ENCODE peak calls at places on chromosomes 5 and 9, in four cellular contexts. One of them, this sample, is unnamed.

GRCh38 chr9:135604437-135605237 is 34.7 kb downstream of the GLT6D1 start:
- DNase-seq in brain microvascular endothelial cell: no peak
- DNase-seq in Panc1: no peak
- DNase-seq in lung: no peak
- DNase-seq in this sample: no peak

GRCh38 chr5:179257190-179257741 is 88.0 kb downstream of the ADAMTS2 start:
- DNase-seq in brain microvascular endothelial cell: no peak
- DNase-seq in Panc1: no peak
- DNase-seq in lung: no peak
- DNase-seq in this sample: no peak

GRCh38 chr5:65172486-65173129 is 309.1 kb downstream of the ADAMTS6 start:
- DNase-seq in brain microvascular endothelial cell: peak; percentile 94
- DNase-seq in Panc1: no peak
- DNase-seq in lung: no peak
- DNase-seq in this sample: no peak

GRCh38 chr9:23321049-23321448 is 505.0 kb downstream of the ELAVL2 start:
- DNase-seq in brain microvascular endothelial cell: no peak
- DNase-seq in Panc1: no peak
- DNase-seq in lung: no peak
- DNase-seq in this sample: no peak

GRCh38 chr5:99130081-99130480 is 201.3 kb upstream of the CHD1 start:
- DNase-seq in brain microvascular endothelial cell: no peak
- DNase-seq in Panc1: no peak
- DNase-seq in lung: no peak
- DNase-seq in this sample: no peak

GRCh38 chr5:9851458-9851857 is 221.3 kb upstream of the TAS2R1 start:
- DNase-seq in brain microvascular endothelial cell: peak; percentile 94
- DNase-seq in Panc1: no peak
- DNase-seq in lung: no peak
- DNase-seq in this sample: no peak

GRCh38 chr9:89154651-89155336 is 23.8 kb downstream of the SHC3 start:
- DNase-seq in brain microvascular endothelial cell: peak; percentile 90
- DNase-seq in Panc1: no peak
- DNase-seq in lung: no peak
- DNase-seq in this sample: no peak

GRCh38 chr5:77449981-77450380 is 42.1 kb downstream of the WDR41 start:
- DNase-seq in brain microvascular endothelial cell: no peak
- DNase-seq in Panc1: no peak
- DNase-seq in lung: no peak
- DNase-seq in this sample: no peak

GRCh38 chr5:35861718-35862117 is 5.0 kb downstream of the IL7R start:
- DNase-seq in brain microvascular endothelial cell: peak; percentile 11
- DNase-seq in Panc1: no peak
- DNase-seq in lung: no peak
- DNase-seq in this sample: no peak

GRCh38 chr9:4713849-4714248 is 27.2 kb downstream of the AK3 start:
- DNase-seq in brain microvascular endothelial cell: no peak
- DNase-seq in Panc1: no peak
- DNase-seq in lung: no peak
- DNase-seq in this sample: no peak

GRCh38 chr9:70285246-70285645 is 26.5 kb downstream of the SMC5 start:
- DNase-seq in brain microvascular endothelial cell: no peak
- DNase-seq in Panc1: no peak
- DNase-seq in lung: no peak
- DNase-seq in this sample: no peak

GRCh38 chr9:22813520-22813919 is 366.9 kb downstream of the DMRTA1 start:
- DNase-seq in brain microvascular endothelial cell: no peak
- DNase-seq in Panc1: no peak
- DNase-seq in lung: no peak
- DNase-seq in this sample: peak; percentile 13

GRCh38 chr9:96599298-96599697 is 20.3 kb downstream of the CDC14B start:
- DNase-seq in brain microvascular endothelial cell: no peak
- DNase-seq in Panc1: no peak
- DNase-seq in lung: no peak
- DNase-seq in this sample: no peak

GRCh38 chr9:134618163-134618822 is 23.3 kb upstream of the COL5A1 start:
- DNase-seq in brain microvascular endothelial cell: no peak
- DNase-seq in Panc1: no peak
- DNase-seq in lung: no peak
- DNase-seq in this sample: no peak

GRCh38 chr9:96327694-96328352 is 25.8 kb upstream of the HSD17B3 start:
- DNase-seq in brain microvascular endothelial cell: peak; percentile 70
- DNase-seq in Panc1: no peak
- DNase-seq in lung: no peak
- DNase-seq in this sample: no peak

GRCh38 chr5:93570294-93571110 is 10.5 kb downstream of the NR2F1-AS1 start:
- DNase-seq in brain microvascular endothelial cell: no peak
- DNase-seq in Panc1: no peak
- DNase-seq in lung: no peak
- DNase-seq in this sample: no peak

GRCh38 chr5:94361832-94362754 is 256.3 kb downstream of the KIAA0825 start:
- DNase-seq in brain microvascular endothelial cell: no peak
- DNase-seq in Panc1: no peak
- DNase-seq in lung: no peak
- DNase-seq in this sample: no peak

GRCh38 chr5:67346611-67347010 is 150.0 kb upstream of the CD180 start:
- DNase-seq in brain microvascular endothelial cell: no peak
- DNase-seq in Panc1: no peak
- DNase-seq in lung: no peak
- DNase-seq in this sample: no peak

GRCh38 chr5:101590384-101590783 is 687.3 kb upstream of the ST8SIA4 start:
- DNase-seq in brain microvascular endothelial cell: no peak
- DNase-seq in Panc1: no peak
- DNase-seq in lung: no peak
- DNase-seq in this sample: no peak

GRCh38 chr9:126916909-126917308 is 2.3 kb downstream of the RALGPS1 start:
- DNase-seq in brain microvascular endothelial cell: no peak
- DNase-seq in Panc1: no peak
- DNase-seq in lung: no peak
- DNase-seq in this sample: no peak

GRCh38 chr9:127199001-127199791 is 65.4 kb upstream of the GARNL3 start:
- DNase-seq in brain microvascular endothelial cell: peak; percentile 71
- DNase-seq in Panc1: peak; percentile 58
- DNase-seq in lung: peak; percentile 80
- DNase-seq in this sample: no peak

GRCh38 chr5:15575566-15576195 is 75.7 kb downstream of the FBXL7 start:
- DNase-seq in brain microvascular endothelial cell: no peak
- DNase-seq in Panc1: no peak
- DNase-seq in lung: no peak
- DNase-seq in this sample: no peak

GRCh38 chr9:106731910-106732309 is 131.1 kb upstream of the ZNF462 start:
- DNase-seq in brain microvascular endothelial cell: no peak
- DNase-seq in Panc1: no peak
- DNase-seq in lung: no peak
- DNase-seq in this sample: no peak

GRCh38 chr5:174520420-174521396 is 203.7 kb upstream of the MSX2 start:
- DNase-seq in brain microvascular endothelial cell: no peak
- DNase-seq in Panc1: no peak
- DNase-seq in lung: no peak
- DNase-seq in this sample: peak; percentile 78

GRCh38 chr5:171312129-171312819 is 3.2 kb downstream of the TLX3 start:
- DNase-seq in brain microvascular endothelial cell: no peak
- DNase-seq in Panc1: no peak
- DNase-seq in lung: no peak
- DNase-seq in this sample: no peak

GRCh38 chr5:90483206-90483605 is 8.5 kb downstream of the POLR3G start:
- DNase-seq in brain microvascular endothelial cell: peak; percentile 44
- DNase-seq in Panc1: no peak
- DNase-seq in lung: no peak
- DNase-seq in this sample: no peak

GRCh38 chr9:77177894-77178794 is 810 bp downstream of the VPS13A start:
- DNase-seq in brain microvascular endothelial cell: peak; percentile 20
- DNase-seq in Panc1: no peak
- DNase-seq in lung: peak; percentile 50
- DNase-seq in this sample: no peak

GRCh38 chr5:32153723-32154122 is 20.4 kb downstream of the GOLPH3 start:
- DNase-seq in brain microvascular endothelial cell: no peak
- DNase-seq in Panc1: no peak
- DNase-seq in lung: no peak
- DNase-seq in this sample: no peak

GRCh38 chr5:168947212-168947868 is 353.6 kb downstream of the SLIT3 start:
- DNase-seq in brain microvascular endothelial cell: peak; percentile 25
- DNase-seq in Panc1: peak; percentile 20
- DNase-seq in lung: no peak
- DNase-seq in this sample: no peak

GRCh38 chr5:81544351-81545001 is 150.5 kb upstream of the ACOT12 start:
- DNase-seq in brain microvascular endothelial cell: no peak
- DNase-seq in Panc1: no peak
- DNase-seq in lung: no peak
- DNase-seq in this sample: no peak

GRCh38 chr5:89444073-89444472 is 561.1 kb upstream of the MEF2C start:
- DNase-seq in brain microvascular endothelial cell: no peak
- DNase-seq in Panc1: no peak
- DNase-seq in lung: no peak
- DNase-seq in this sample: no peak

GRCh38 chr5:54480296-54480695 is 24.8 kb downstream of the HSPB3 start:
- DNase-seq in brain microvascular endothelial cell: no peak
- DNase-seq in Panc1: no peak
- DNase-seq in lung: no peak
- DNase-seq in this sample: peak; percentile 96

GRCh38 chr5:38796000-38796738 is 49.6 kb upstream of the OSMR start:
- DNase-seq in brain microvascular endothelial cell: no peak
- DNase-seq in Panc1: no peak
- DNase-seq in lung: no peak
- DNase-seq in this sample: no peak

GRCh38 chr9:79565245-79565644 is 6.5 kb upstream of the TLE4 start:
- DNase-seq in brain microvascular endothelial cell: no peak
- DNase-seq in Panc1: no peak
- DNase-seq in lung: no peak
- DNase-seq in this sample: no peak

GRCh38 chr5:73499187-73499586 is 945 bp downstream of the BTF3 start:
- DNase-seq in brain microvascular endothelial cell: no peak
- DNase-seq in Panc1: no peak
- DNase-seq in lung: no peak
- DNase-seq in this sample: no peak

GRCh38 chr5:55691265-55692105 is 20.6 kb downstream of the SLC38A9 start:
- DNase-seq in brain microvascular endothelial cell: no peak
- DNase-seq in Panc1: peak; percentile 60
- DNase-seq in lung: no peak
- DNase-seq in this sample: no peak

GRCh38 chr9:77132991-77133390 is 44.3 kb upstream of the VPS13A start:
- DNase-seq in brain microvascular endothelial cell: no peak
- DNase-seq in Panc1: no peak
- DNase-seq in lung: no peak
- DNase-seq in this sample: no peak

DNA sequence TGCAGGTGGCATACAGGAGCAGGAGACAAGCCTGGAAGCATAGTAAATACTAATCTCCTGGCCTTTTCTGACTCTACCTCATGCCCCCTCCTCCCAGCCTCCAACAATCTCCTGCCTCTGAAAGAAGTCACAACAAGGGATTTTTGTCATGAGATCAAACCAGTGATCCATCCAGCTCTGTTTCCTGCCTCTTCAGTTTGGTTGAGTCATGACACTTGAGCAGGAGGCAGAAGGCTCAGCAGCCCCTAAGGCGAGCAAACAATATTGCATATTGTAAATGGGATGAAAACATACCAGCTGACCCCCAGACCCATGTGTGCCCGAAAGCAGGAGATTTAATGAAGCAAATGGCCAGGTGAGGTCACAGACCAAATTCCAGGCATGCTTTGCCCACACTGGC is 272.8 kb downstream of the GAS1 start:
- DNase-seq in brain microvascular endothelial cell: no peak
- DNase-seq in Panc1: no peak
- DNase-seq in lung: no peak
- DNase-seq in this sample: no peak
- TF ChIP-seq CTCF in brain microvascular endothelial cell: no peak
- TF ChIP-seq CTCF in Panc1: no peak
- TF ChIP-seq CTCF in lung: no peak
- TF ChIP-seq CTCF in this sample: no peak

GRCh38 chr5:87122171-87122977 is 145.3 kb upstream of the RASA1 start:
- DNase-seq in brain microvascular endothelial cell: no peak
- DNase-seq in Panc1: no peak
- DNase-seq in lung: no peak
- DNase-seq in this sample: no peak
- H3K4me3 ChIP-seq in brain microvascular endothelial cell: no peak overlapping the region
- H3K4me3 ChIP-seq in Panc1: no peak overlapping the region
- H3K4me3 ChIP-seq in lung: no peak overlapping the region
- H3K4me3 ChIP-seq in this sample: no peak overlapping the region

GRCh38 chr5:57889558-57889957 is 406.9 kb upstream of the ACTBL2 start:
- DNase-seq in brain microvascular endothelial cell: peak; percentile 44
- DNase-seq in Panc1: peak; percentile 35
- DNase-seq in lung: no peak
- DNase-seq in this sample: peak; percentile 91
- TF ChIP-seq CTCF in brain microvascular endothelial cell: peak; percentile 59
- TF ChIP-seq CTCF in Panc1: peak; percentile 80
- TF ChIP-seq CTCF in lung: no peak
- TF ChIP-seq CTCF in this sample: peak; percentile 51

GRCh38 chr9:124017064-124017928 is 5.7 kb downstream of the LHX2 start:
- DNase-seq in brain microvascular endothelial cell: no peak
- DNase-seq in Panc1: no peak
- DNase-seq in lung: no peak
- DNase-seq in this sample: no peak
- H3K4me3 ChIP-seq in brain microvascular endothelial cell: no peak overlapping the region
- H3K4me3 ChIP-seq in Panc1: no peak overlapping the region
- H3K4me3 ChIP-seq in lung: no peak overlapping the region
- H3K4me3 ChIP-seq in this sample: peak overlapping the region; percentile 97

GRCh38 chr9:99385215-99385614 is 163.1 kb downstream of the SEC61B start:
- DNase-seq in brain microvascular endothelial cell: no peak
- DNase-seq in Panc1: no peak
- DNase-seq in lung: no peak
- DNase-seq in this sample: no peak

GRCh38 chr9:99385814-99386279 is 163.8 kb downstream of the SEC61B start:
- DNase-seq in brain microvascular endothelial cell: no peak
- DNase-seq in Panc1: no peak
- DNase-seq in lung: no peak
- DNase-seq in this sample: no peak

GRCh38 chr9:99387416-99387815 is 165.3 kb downstream of the SEC61B start:
- DNase-seq in brain microvascular endothelial cell: no peak
- DNase-seq in Panc1: no peak
- DNase-seq in lung: no peak
- DNase-seq in this sample: no peak

GRCh38 chr9:99391937-99392574 is 170.0 kb downstream of the SEC61B start:
- DNase-seq in brain microvascular endothelial cell: no peak
- DNase-seq in Panc1: no peak
- DNase-seq in lung: no peak
- DNase-seq in this sample: no peak

GRCh38 chr9:99389087-99390033 is 167.3 kb downstream of the SEC61B start:
- DNase-seq in brain microvascular endothelial cell: peak; percentile 25
- DNase-seq in Panc1: no peak
- DNase-seq in lung: no peak
- DNase-seq in this sample: no peak
- TF ChIP-seq CTCF in brain microvascular endothelial cell: no peak
- TF ChIP-seq CTCF in Panc1: no peak
- TF ChIP-seq CTCF in lung: no peak
- TF ChIP-seq CTCF in this sample: no peak